ENCODE peak calls at places on chromosomes 4 and X, in nine cellular contexts. One of them, this sample, is unnamed.

GRCh38 chr4:168119100-168119499 is 26.8 kb downstream of the ANXA10 start:
- DNase-seq in neuronal stem cell: no peak
- DNase-seq in BJ: no peak
- DNase-seq in RWPE2: no peak
- DNase-seq in NCI-H2107: no peak
- DNase-seq in occipital lobe: no peak
- DNase-seq in Ammon's horn: no peak
- DNase-seq in activated effector memory CD4-positive, alpha-beta T cell treated with anti-CD3 and anti-CD28 coated beads, Interleukin-2, amount 50 U/mL, for 16 hours: no peak
- DNase-seq in amygdala: no peak
- DNase-seq in this sample: no peak

GRCh38 chr4:128835498-128836222 is 26.2 kb downstream of the JADE1 start:
- DNase-seq in Ammon's horn: peak
- DNase-seq in activated effector memory CD4-positive, alpha-beta T cell treated with anti-CD3 and anti-CD28 coated beads, Interleukin-2, amount 50 U/mL, for 16 hours: no peak
- DNase-seq in occipital lobe: no peak
- DNase-seq in neuronal stem cell: no peak
- DNase-seq in RWPE2: no peak
- DNase-seq in amygdala: no peak
- DNase-seq in BJ: no peak
- DNase-seq in NCI-H2107: no peak
- DNase-seq in this sample: peak

GRCh38 chrX:10109695-10110094 is 47.1 kb upstream of the CLCN4 start:
- DNase-seq in amygdala: no peak
- DNase-seq in occipital lobe: peak
- DNase-seq in BJ: no peak
- DNase-seq in Ammon's horn: peak
- DNase-seq in RWPE2: no peak
- DNase-seq in NCI-H2107: no peak
- DNase-seq in activated effector memory CD4-positive, alpha-beta T cell treated with anti-CD3 and anti-CD28 coated beads, Interleukin-2, amount 50 U/mL, for 16 hours: no peak
- DNase-seq in neuronal stem cell: no peak
- DNase-seq in this sample: peak

GRCh38 chrX:2516612-2517011 is 15.8 kb upstream of the DHRSX start:
- DNase-seq in Ammon's horn: no peak
- DNase-seq in NCI-H2107: no peak
- DNase-seq in occipital lobe: no peak
- DNase-seq in amygdala: no peak
- DNase-seq in BJ: no peak
- DNase-seq in RWPE2: no peak
- DNase-seq in neuronal stem cell: no peak
- DNase-seq in activated effector memory CD4-positive, alpha-beta T cell treated with anti-CD3 and anti-CD28 coated beads, Interleukin-2, amount 50 U/mL, for 16 hours: no peak
- DNase-seq in this sample: no peak

GRCh38 chr4:25916870-25917269 is 2.9 kb downstream of the SMIM20 start:
- DNase-seq in neuronal stem cell: no peak
- DNase-seq in NCI-H2107: no peak
- DNase-seq in amygdala: no peak
- DNase-seq in occipital lobe: no peak
- DNase-seq in BJ: no peak
- DNase-seq in Ammon's horn: no peak
- DNase-seq in RWPE2: no peak
- DNase-seq in activated effector memory CD4-positive, alpha-beta T cell treated with anti-CD3 and anti-CD28 coated beads, Interleukin-2, amount 50 U/mL, for 16 hours: no peak
- DNase-seq in this sample: no peak

GRCh38 chr4:821631-822030 is 4.3 kb downstream of the CPLX1 start:
- DNase-seq in activated effector memory CD4-positive, alpha-beta T cell treated with anti-CD3 and anti-CD28 coated beads, Interleukin-2, amount 50 U/mL, for 16 hours: peak
- DNase-seq in RWPE2: peak
- DNase-seq in Ammon's horn: no peak
- DNase-seq in NCI-H2107: no peak
- DNase-seq in BJ: no peak
- DNase-seq in neuronal stem cell: no peak
- DNase-seq in amygdala: no peak
- DNase-seq in occipital lobe: no peak
- DNase-seq in this sample: no peak

GRCh38 chr4:100294356-100294755 is 104.1 kb upstream of the DDIT4L start:
- DNase-seq in amygdala: no peak
- DNase-seq in neuronal stem cell: no peak
- DNase-seq in occipital lobe: no peak
- DNase-seq in RWPE2: no peak
- DNase-seq in BJ: no peak
- DNase-seq in activated effector memory CD4-positive, alpha-beta T cell treated with anti-CD3 and anti-CD28 coated beads, Interleukin-2, amount 50 U/mL, for 16 hours: no peak
- DNase-seq in Ammon's horn: no peak
- DNase-seq in NCI-H2107: no peak
- DNase-seq in this sample: no peak

GRCh38 chrX:2299871-2300270 is 200.9 kb downstream of the DHRSX start:
- DNase-seq in RWPE2: no peak
- DNase-seq in Ammon's horn: peak
- DNase-seq in BJ: no peak
- DNase-seq in amygdala: no peak
- DNase-seq in neuronal stem cell: no peak
- DNase-seq in occipital lobe: no peak
- DNase-seq in NCI-H2107: no peak
- DNase-seq in activated effector memory CD4-positive, alpha-beta T cell treated with anti-CD3 and anti-CD28 coated beads, Interleukin-2, amount 50 U/mL, for 16 hours: no peak
- DNase-seq in this sample: no peak

GRCh38 chrX:18885317-18886004 is 98.5 kb downstream of the PHKA2 start:
- DNase-seq in RWPE2: no peak
- DNase-seq in neuronal stem cell: no peak
- DNase-seq in Ammon's horn: no peak
- DNase-seq in BJ: no peak
- DNase-seq in amygdala: no peak
- DNase-seq in NCI-H2107: no peak
- DNase-seq in activated effector memory CD4-positive, alpha-beta T cell treated with anti-CD3 and anti-CD28 coated beads, Interleukin-2, amount 50 U/mL, for 16 hours: no peak
- DNase-seq in occipital lobe: no peak
- DNase-seq in this sample: peak